ENCODE peak calls at places on chromosomes 3 and 15, in six cellular contexts. One of them, this sample, is unnamed.

GRCh38 chr15:35911052-35911780 is 365.3 kb upstream of the DPH6 start:
- DNase-seq in posterior vena cava: no peak
- DNase-seq in hippocampal formation: no peak
- DNase-seq in EH: no peak
- DNase-seq in NAMALWA: no peak
- DNase-seq in caudate nucleus: no peak
- DNase-seq in this sample: no peak

GRCh38 chr15:58522865-58523264 is 91.1 kb downstream of the LIPC start:
- DNase-seq in posterior vena cava: no peak
- DNase-seq in hippocampal formation: no peak
- DNase-seq in EH: no peak
- DNase-seq in NAMALWA: no peak
- DNase-seq in caudate nucleus: no peak
- DNase-seq in this sample: no peak

GRCh38 chr3:124272611-124273151 is 280.8 kb upstream of the ROPN1 start:
- DNase-seq in posterior vena cava: peak
- DNase-seq in hippocampal formation: no peak
- DNase-seq in EH: peak
- DNase-seq in NAMALWA: no peak
- DNase-seq in caudate nucleus: no peak
- DNase-seq in this sample: no peak

GRCh38 chr3:105867690-105868449 is 942 bp downstream of the CBLB start:
- DNase-seq in posterior vena cava: no peak
- DNase-seq in hippocampal formation: peak
- DNase-seq in EH: no peak
- DNase-seq in NAMALWA: peak
- DNase-seq in caudate nucleus: no peak
- DNase-seq in this sample: no peak

GRCh38 chr3:143269741-143270140 is 150.2 kb downstream of the CHST2 start:
- DNase-seq in posterior vena cava: no peak
- DNase-seq in hippocampal formation: no peak
- DNase-seq in EH: no peak
- DNase-seq in NAMALWA: no peak
- DNase-seq in caudate nucleus: no peak
- DNase-seq in this sample: no peak

GRCh38 chr15:31271706-31272557 is 54.7 kb upstream of the KLF13 start:
- DNase-seq in posterior vena cava: peak
- DNase-seq in hippocampal formation: no peak
- DNase-seq in EH: no peak
- DNase-seq in NAMALWA: no peak
- DNase-seq in caudate nucleus: no peak
- DNase-seq in this sample: no peak

GRCh38 chr15:36430280-36430679 is 149.1 kb upstream of the CDIN1 start:
- DNase-seq in posterior vena cava: no peak
- DNase-seq in hippocampal formation: no peak
- DNase-seq in EH: peak
- DNase-seq in NAMALWA: no peak
- DNase-seq in caudate nucleus: no peak
- DNase-seq in this sample: no peak

GRCh38 chr3:161343986-161344385 is 27.3 kb downstream of the SPTSSB start:
- DNase-seq in posterior vena cava: no peak
- DNase-seq in hippocampal formation: no peak
- DNase-seq in EH: peak
- DNase-seq in NAMALWA: no peak
- DNase-seq in caudate nucleus: no peak
- DNase-seq in this sample: no peak

GRCh38 chr3:29721789-29722188 is 440.9 kb downstream of the RBMS3 start:
- DNase-seq in posterior vena cava: no peak
- DNase-seq in hippocampal formation: no peak
- DNase-seq in EH: no peak
- DNase-seq in NAMALWA: no peak
- DNase-seq in caudate nucleus: no peak
- DNase-seq in this sample: no peak

GRCh38 chr15:67132276-67132675 is 66.9 kb downstream of the SMAD3 start:
- DNase-seq in posterior vena cava: no peak
- DNase-seq in hippocampal formation: no peak
- DNase-seq in EH: no peak
- DNase-seq in NAMALWA: no peak
- DNase-seq in caudate nucleus: no peak
- DNase-seq in this sample: no peak

GRCh38 chr3:36486009-36486408 is 105.7 kb downstream of the STAC start:
- DNase-seq in posterior vena cava: no peak
- DNase-seq in hippocampal formation: no peak
- DNase-seq in EH: no peak
- DNase-seq in NAMALWA: no peak
- DNase-seq in caudate nucleus: no peak
- DNase-seq in this sample: no peak

GRCh38 chr15:59313703-59314332 is 58.9 kb downstream of the MYO1E start:
- DNase-seq in posterior vena cava: peak
- DNase-seq in hippocampal formation: no peak
- DNase-seq in EH: peak
- DNase-seq in NAMALWA: no peak
- DNase-seq in caudate nucleus: no peak
- DNase-seq in this sample: peak

GRCh38 chr3:102936511-102936910 is 501.7 kb downstream of the ZPLD1 start:
- DNase-seq in posterior vena cava: no peak
- DNase-seq in hippocampal formation: no peak
- DNase-seq in EH: no peak
- DNase-seq in NAMALWA: no peak
- DNase-seq in caudate nucleus: no peak
- DNase-seq in this sample: no peak

GRCh38 chr3:57224856-57225255 is 2.7 kb upstream of the APPL1 start:
- DNase-seq in posterior vena cava: no peak
- DNase-seq in hippocampal formation: no peak
- DNase-seq in EH: peak
- DNase-seq in NAMALWA: no peak
- DNase-seq in caudate nucleus: no peak
- DNase-seq in this sample: no peak

GRCh38 chr3:172391592-172392302 is 56.5 kb downstream of the GHSR start:
- DNase-seq in posterior vena cava: no peak
- DNase-seq in hippocampal formation: no peak
- DNase-seq in EH: peak
- DNase-seq in NAMALWA: no peak
- DNase-seq in caudate nucleus: no peak
- DNase-seq in this sample: no peak

GRCh38 chr15:75661041-75661778 is 13.5 kb downstream of the SNX33 start:
- DNase-seq in posterior vena cava: peak
- DNase-seq in hippocampal formation: no peak
- DNase-seq in EH: peak
- DNase-seq in NAMALWA: no peak
- DNase-seq in caudate nucleus: no peak
- DNase-seq in this sample: peak

GRCh38 chr3:150414989-150415388 is 6.9 kb downstream of the TSC22D2 start:
- DNase-seq in posterior vena cava: no peak
- DNase-seq in hippocampal formation: no peak
- DNase-seq in EH: peak
- DNase-seq in NAMALWA: no peak
- DNase-seq in caudate nucleus: no peak
- DNase-seq in this sample: no peak